ENCODE peak calls at places on chromosomes 5 and 9, in five cellular contexts. J is HCT116; R is upper lobe of right lung; B is HL-60; F is CD8-positive, alpha-beta T cell. K is an unnamed sample.

GRCh38 chr9:105694320-105694847 is at the start of gene TMEM38B:
- DNase-seq in F (peak), R (peak), J (peak), B (peak), K (peak)

GRCh38 chr9:8961186-8961666 is 1161.6 kb upstream of the DMAC1 start:
- DNase-seq in R (no peak), F (no peak), B (no peak), J (no peak), K (no peak)

GRCh38 chr9:91162311-91162710 is 199.4 kb downstream of the AUH start:
- DNase-seq in R (no peak), B (no peak), F (no peak), J (no peak), K (peak)

GRCh38 chr5:133449181-133449580 is 163.2 kb downstream of the FSTL4 start:
- DNase-seq in F (no peak), B (no peak), R (no peak), J (no peak), K (no peak)

GRCh38 chr5:14212838-14213237 is 69.7 kb downstream of the TRIO start:
- DNase-seq in J (no peak), B (no peak), F (no peak), R (no peak), K (no peak)

GRCh38 chr9:6215562-6215961 is at the start of gene IL33:
- DNase-seq in R (no peak), B (no peak), J (no peak), F (no peak), K (no peak)

GRCh38 chr9:129400001-129400970 is 220.6 kb downstream of the C9orf50 start:
- DNase-seq in B (no peak), F (no peak), J (no peak), R (peak), K (no peak)

GRCh38 chr5:174687503-174687902 is 36.9 kb upstream of the MSX2 start:
- DNase-seq in B (no peak), F (no peak), J (no peak), R (no peak), K (no peak)

GRCh38 chr9:100070071-100070470 is 28.7 kb downstream of the ERP44 start:
- DNase-seq in B (no peak), R (no peak), F (no peak), J (no peak), K (peak)

GRCh38 chr9:80797841-80798688 is 891.3 kb downstream of the TLE1 start:
- DNase-seq in F (no peak), B (no peak), J (no peak), R (no peak), K (no peak)

GRCh38 chr5:178234753-178235599 is 2.4 kb upstream of the PHYKPL start:
- DNase-seq in J (peak), R (peak), B (no peak), F (peak), K (peak)

GRCh38 chr5:88888291-88888690 is 5.3 kb upstream of the MEF2C start:
- DNase-seq in R (no peak), J (no peak), B (no peak), F (no peak), K (no peak)

GRCh38 chr9:12785251-12785880 is 10.5 kb downstream of the LURAP1L start:
- DNase-seq in R (peak), F (no peak), J (peak), B (no peak), K (no peak)

GRCh38 chr9:83445703-83446102 is 92.5 kb downstream of the FRMD3 start:
- DNase-seq in J (no peak), B (no peak), F (no peak), R (no peak), K (no peak)

GRCh38 chr5:59873113-59873512 is 20.4 kb downstream of the PDE4D start:
- DNase-seq in F (no peak), B (no peak), R (no peak), J (no peak), K (no peak)

GRCh38 chr9:13002740-13003139 is 227.9 kb downstream of the LURAP1L start:
- DNase-seq in F (no peak), B (no peak), J (no peak), R (no peak), K (peak)

GRCh38 chr9:83384214-83384613 is 154.0 kb downstream of the FRMD3 start:
- DNase-seq in J (no peak), R (no peak), F (no peak), B (no peak), K (no peak)

GRCh38 chr5:160534125-160534524 is 112.5 kb downstream of the PTTG1 start:
- DNase-seq in J (no peak), R (no peak), B (no peak), F (no peak), K (no peak)

GRCh38 chr5:174139623-174140022 is 94.1 kb downstream of the NSG2 start:
- DNase-seq in B (no peak), F (no peak), J (no peak), R (no peak), K (no peak)

GRCh38 chr5:157384971-157385709 is 74.9 kb upstream of the NIPAL4 start:
- DNase-seq in R (no peak), B (no peak), F (no peak), J (no peak), K (peak)

GRCh38 chr5:72525816-72526215 is 18.6 kb upstream of the ZNF366 start:
- DNase-seq in R (no peak), F (no peak), B (peak), J (no peak), K (peak)

GRCh38 chr5:110354341-110354740 is 372.1 kb downstream of the TMEM232 start:
- DNase-seq in F (no peak), B (no peak), J (no peak), R (no peak), K (no peak)

GRCh38 chr9:98774746-98775145 is 21.6 kb downstream of the ANKS6 start:
- DNase-seq in F (no peak), R (no peak), B (peak), J (no peak), K (peak)

GRCh38 chr9:136090060-136090735 is 4.9 kb downstream of the NACC2 start:
- DNase-seq in J (no peak), F (no peak), B (no peak), R (no peak), K (no peak)

GRCh38 chr5:39158127-39158593 is 61.2 kb downstream of the FYB1 start:
- DNase-seq in R (peak), J (no peak), B (no peak), F (no peak), K (peak)

GRCh38 chr5:161925960-161926359 is 78.0 kb downstream of the GABRA1 start:
- DNase-seq in B (no peak), R (no peak), J (no peak), F (no peak), K (no peak)

GRCh38 chr5:67190856-67191255 is 5.7 kb downstream of the CD180 start:
- DNase-seq in B (no peak), F (no peak), R (no peak), J (no peak), K (no peak)

GRCh38 chr9:15231788-15232635 is 75.0 kb downstream of the TTC39B start:
- DNase-seq in J (peak), F (no peak), R (no peak), B (no peak), K (no peak)

GRCh38 chr9:27165067-27165466 is 56.0 kb downstream of the TEK start:
- DNase-seq in R (no peak), B (no peak), F (no peak), J (no peak), K (no peak)

GRCh38 chr5:179377421-179378115 is 32.3 kb upstream of the ADAMTS2 start:
- DNase-seq in B (no peak), R (no peak), F (peak), J (no peak), K (no peak)

GRCh38 chr5:56881571-56881970 is 27.8 kb upstream of the SETD9 start:
- DNase-seq in F (no peak), B (no peak), J (no peak), R (no peak), K (no peak)

GRCh38 chr5:94667937-94668336 is 49.5 kb downstream of the SLF1 start:
- DNase-seq in R (no peak), J (no peak), B (no peak), F (no peak), K (no peak)

GRCh38 chr5:164376840-164377239 is 871.4 kb downstream of the MAT2B start:
- DNase-seq in B (no peak), F (no peak), R (no peak), J (no peak), K (no peak)

GRCh38 chr5:175045820-175046219 is 321.4 kb downstream of the MSX2 start:
- DNase-seq in J (no peak), B (no peak), R (no peak), F (no peak), K (no peak)

GRCh38 chr9:110842169-110842568 is 173.6 kb downstream of the MUSK start:
- DNase-seq in F (no peak), J (peak), R (no peak), B (no peak), K (no peak)

GRCh38 chr9:130467371-130467770 is 22.6 kb downstream of the ASS1 start:
- DNase-seq in B (no peak), J (no peak), F (no peak), R (no peak), K (no peak)

GRCh38 chr5:137344723-137345322 is 154.3 kb downstream of the SPOCK1 start:
- DNase-seq in B (no peak), J (peak), R (no peak), F (no peak), K (peak)

DNA sequence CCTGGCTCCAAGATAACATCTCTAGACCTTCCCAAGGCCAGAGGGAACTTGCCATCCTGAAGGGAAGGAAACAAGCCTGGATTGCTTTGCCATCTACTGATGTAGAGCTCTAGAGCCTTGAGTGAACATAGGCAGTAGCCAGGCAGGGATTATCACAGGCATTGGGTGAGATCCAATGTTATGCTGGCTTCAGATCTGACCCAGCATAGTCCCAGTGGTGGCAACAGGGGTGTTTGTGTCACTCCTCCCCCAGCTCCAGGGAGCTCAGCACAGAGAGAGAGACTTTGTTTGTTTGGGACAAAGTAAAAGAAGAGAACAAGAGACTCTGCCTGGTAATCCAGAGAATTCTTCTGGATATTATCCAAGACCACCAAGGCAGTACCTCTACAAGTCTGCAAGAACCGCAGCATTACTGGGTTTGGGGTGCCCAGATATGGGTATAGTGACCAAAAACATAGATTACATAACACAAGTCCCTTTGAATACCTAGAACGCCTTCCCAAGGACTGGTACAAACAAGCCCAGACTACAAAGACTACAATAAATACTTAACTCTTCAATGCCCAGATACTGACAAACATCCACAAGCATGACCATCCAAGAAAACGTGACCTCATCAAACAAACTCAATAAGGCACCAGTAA is 137.6 kb upstream of the DAPK1 start:
- DNase-seq in R (no peak), J (no peak), F (no peak), B (no peak), K (no peak)
- H3K27ac ChIP-seq in R (no peak), J (no peak), F (no peak), B (no peak), K (no peak)

GRCh38 chr5:82354543-82354942 is 76.4 kb upstream of the RPS23 start:
- DNase-seq in J (no peak), R (no peak), F (no peak), B (no peak), K (no peak)

GRCh38 chr5:82356808-82357671 is 78.9 kb upstream of the RPS23 start:
- DNase-seq in B (peak), F (peak), J (peak), R (peak), K (peak)

GRCh38 chr5:82355053-82355452 is 76.9 kb upstream of the RPS23 start:
- DNase-seq in J (no peak), B (no peak), F (no peak), R (no peak), K (no peak)

GRCh38 chr5:82355496-82355895 is 77.3 kb upstream of the RPS23 start:
- DNase-seq in F (no peak), J (no peak), R (no peak), B (no peak), K (no peak)

GRCh38 chr5:82355921-82356454 is 77.8 kb upstream of the RPS23 start:
- DNase-seq in R (no peak), F (no peak), J (no peak), B (no peak), K (no peak)
- TF ChIP-seq CTCF in R (no peak), F (no peak), J (no peak), B (no peak), K (no peak)

GRCh38 chr9:94287877-94288513 is 28.9 kb downstream of the ZNF169 start:
- DNase-seq in B (no peak), F (no peak), J (no peak), R (no peak), K (no peak)
- H3K27ac ChIP-seq in B (no peak), F (no peak), J (no peak), R (no peak), K (no peak)

GRCh38 chr9:126456396-126456795 is 129.8 kb downstream of the MVB12B start:
- DNase-seq in B (no peak), J (no peak), F (no peak), R (no peak), K (no peak)
- TF ChIP-seq CTCF in B (no peak), J (no peak), F (no peak), R (no peak), K (no peak)

DNA sequence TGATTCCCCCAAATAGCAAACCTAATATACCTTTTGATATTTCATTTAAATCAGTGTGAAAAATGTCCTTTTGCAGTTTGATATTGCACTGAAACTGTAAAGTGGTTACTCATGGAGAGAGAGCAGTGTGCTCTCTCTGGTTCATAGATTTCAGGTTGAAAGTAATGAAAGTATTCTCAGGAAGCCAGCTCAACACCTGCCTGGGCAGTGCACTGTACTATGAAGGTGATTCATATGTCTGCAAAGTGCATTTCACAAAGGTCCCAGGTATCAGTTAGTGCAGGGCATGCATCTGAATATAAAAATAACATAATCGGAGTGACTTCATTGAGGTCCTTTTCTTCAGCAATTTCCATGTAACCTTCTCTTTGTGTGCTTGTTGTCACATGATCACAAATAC is 274.3 kb downstream of the CDH18 start:
- DNase-seq in B (no peak), R (no peak), F (no peak), J (no peak), K (no peak)
- H3K27ac ChIP-seq in B (no peak), R (no peak), F (no peak), J (no peak), K (no peak)

DNA sequence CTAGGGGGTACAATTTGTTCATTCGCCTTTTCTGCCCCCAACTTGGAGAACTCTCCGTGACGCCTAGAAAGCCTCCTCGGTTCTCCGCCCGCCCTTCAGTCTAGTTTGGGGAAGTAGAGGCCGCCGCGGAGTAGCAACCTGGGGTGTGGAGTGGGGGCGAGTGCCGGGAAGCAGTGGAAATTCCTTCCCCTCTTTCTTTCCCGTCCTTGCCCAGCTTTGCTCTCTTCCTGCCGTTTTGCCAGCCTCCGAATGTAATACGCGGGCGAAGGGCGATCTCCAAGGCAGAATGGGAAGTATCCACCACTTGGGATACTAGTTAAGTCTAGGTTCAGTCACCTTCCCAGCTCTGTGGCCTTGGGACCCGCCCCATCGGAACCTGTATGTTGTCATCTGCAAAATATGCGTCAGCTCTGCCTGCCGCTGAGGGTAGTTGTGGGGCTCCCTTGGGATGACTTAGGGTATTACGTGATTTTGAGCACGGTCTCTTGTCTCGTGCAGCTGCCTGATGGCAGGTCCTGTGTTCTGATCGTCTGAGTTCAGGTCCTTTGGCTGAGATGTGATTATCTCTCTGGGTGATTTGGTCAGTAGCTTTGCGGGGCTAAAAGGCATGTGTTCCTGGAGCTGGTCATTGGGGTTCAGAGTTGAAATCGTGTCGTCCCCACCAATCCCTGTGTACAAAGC is 726 bp downstream of the PAM start:
- DNase-seq in R (peak), J (peak), F (peak), B (peak), K (peak)
- TF ChIP-seq CTCF in R (no peak), J (no peak), F (no peak), B (no peak), K (no peak)